ENCODE peak calls at places on chromosomes 4 and X, in seven cellular contexts. R is fibroblast of lung, A is GM23338, U is PC-3, V is SK-N-SH, J is neuronal stem cell, Y is K562. Q is an unnamed sample. For H3K27me3, the result is how much of the 10 kb centered on the place peaks cover.

GRCh38 chr4:15240764-15241163 is 187.1 kb upstream of the C1QTNF7 start:
- DNase-seq in Y (no peak), U (peak), J (no peak), R (no peak), A (no peak), V (no peak), Q (peak)

GRCh38 chr4:176782794-176783193 is 9.9 kb downstream of the VEGFC start:
- DNase-seq in Y (no peak), V (no peak), A (no peak), J (no peak), R (no peak), U (no peak), Q (no peak)

GRCh38 chr4:112142152-112142551 is 3.1 kb upstream of the FAM241A start:
- DNase-seq in J (no peak), U (no peak), V (no peak), Y (no peak), A (no peak), R (no peak), Q (no peak)

GRCh38 chr4:1462768-1463075 is 56.5 kb upstream of the NKX1-1 start:
- DNase-seq in Y (no peak), R (no peak), U (no peak), J (no peak), A (no peak), V (peak), Q (no peak)

GRCh38 chrX:3119376-3119775 is 78.1 kb downstream of the ARSF start:
- DNase-seq in J (no peak), V (no peak), Y (no peak), U (peak), A (no peak), R (no peak), Q (no peak)

GRCh38 chr4:94641702-94642560 is 115.8 kb upstream of the BMPR1B start:
- DNase-seq in Y (no peak), U (peak), A (no peak), V (no peak), R (peak), J (no peak), Q (peak)

GRCh38 chrX:104750146-104750699 is 184.2 kb downstream of the IL1RAPL2 start:
- DNase-seq in V (no peak), A (no peak), Y (no peak), R (no peak), J (no peak), U (peak), Q (no peak)

GRCh38 chrX:8730812-8731578 is 942 bp downstream of the ANOS1 start:
- DNase-seq in V (peak), R (no peak), A (peak), Y (no peak), J (no peak), U (peak), Q (peak)

GRCh38 chr4:180394307-180394706 is 1848.9 kb upstream of the TENM3 start:
- DNase-seq in V (no peak), J (no peak), Y (no peak), R (no peak), U (no peak), A (no peak), Q (no peak)

GRCh38 chr4:113499696-113500095 is 261.8 kb downstream of the CAMK2D start:
- DNase-seq in J (no peak), V (no peak), U (peak), A (no peak), Y (no peak), R (peak), Q (peak)

GRCh38 chr4:173288296-173288695 is 45.9 kb downstream of the HMGB2 start:
- DNase-seq in U (peak), V (peak), R (peak), Y (peak), J (peak), A (peak), Q (peak)

GRCh38 chr4:79964020-79964714 is 108.9 kb downstream of the ANTXR2 start:
- DNase-seq in R (no peak), V (no peak), A (no peak), U (no peak), Y (no peak), J (peak), Q (peak)

GRCh38 chrX:110733166-110733565 is 62.5 kb downstream of the CHRDL1 start:
- DNase-seq in Y (no peak), J (no peak), V (no peak), A (no peak), U (no peak), R (no peak), Q (peak)

GRCh38 chrX:108018659-108019381 is 26.0 kb upstream of the VSIG1 start:
- DNase-seq in R (no peak), U (peak), V (no peak), J (no peak), Y (no peak), A (no peak), Q (no peak)

GRCh38 chr4:42925921-42926320 is 33.4 kb downstream of the GRXCR1 start:
- DNase-seq in V (no peak), R (no peak), J (no peak), Y (no peak), U (no peak), A (no peak), Q (no peak)

GRCh38 chr4:165433529-165433928 is 54.7 kb downstream of the CPE start:
- DNase-seq in J (no peak), R (no peak), U (peak), V (no peak), A (peak), Y (no peak), Q (no peak)

GRCh38 chrX:41407816-41408215 is 39.3 kb upstream of the NYX start:
- DNase-seq in A (no peak), U (no peak), R (no peak), V (no peak), Y (no peak), J (no peak), Q (no peak)

GRCh38 chr4:182593413-182593812 is 323.8 kb downstream of the DCTD start:
- DNase-seq in U (no peak), V (no peak), J (no peak), A (no peak), Y (no peak), R (no peak), Q (no peak)

GRCh38 chr4:145278341-145279121 is 98.1 kb upstream of the OTUD4 start:
- DNase-seq in J (no peak), Y (peak), A (no peak), U (peak), R (peak), V (no peak), Q (peak)

GRCh38 chr4:68700152-68700551 is 29.7 kb upstream of the UGT2B15 start:
- DNase-seq in R (no peak), U (no peak), J (no peak), Y (no peak), A (no peak), V (no peak), Q (no peak)

GRCh38 chrX:137988470-137988869 is 422.5 kb downstream of the ZIC3 start:
- DNase-seq in V (no peak), R (no peak), J (no peak), A (no peak), U (no peak), Y (no peak), Q (no peak)

GRCh38 chr4:141567326-141567915 is 69.0 kb upstream of the IL15 start:
- DNase-seq in Y (no peak), J (no peak), U (no peak), A (no peak), R (no peak), V (no peak), Q (no peak)

GRCh38 chr4:5280845-5281244 is 229.6 kb downstream of the STK32B start:
- DNase-seq in V (no peak), R (no peak), Y (no peak), U (no peak), J (no peak), A (no peak), Q (no peak)

GRCh38 chr4:145812902-145813301 is 125.7 kb downstream of the ZNF827 start:
- DNase-seq in A (no peak), U (peak), Y (no peak), V (no peak), R (no peak), J (no peak), Q (no peak)

GRCh38 chr4:17448689-17449088 is 63.2 kb downstream of the QDPR start:
- DNase-seq in A (no peak), Y (no peak), J (no peak), U (peak), R (peak), V (no peak), Q (peak)

GRCh38 chr4:8171941-8172924 is 13.6 kb upstream of the ABLIM2 start:
- DNase-seq in V (no peak), U (no peak), A (no peak), R (no peak), Y (no peak), J (no peak), Q (no peak)
- H3K4me2 ChIP-seq in V (no peak), U (no peak), A (no peak), R (no peak), Y (no peak), J (no peak), Q (no peak)

GRCh38 chrX:112874614-112875013 is 34.0 kb upstream of the AMOT start:
- DNase-seq in U (no peak), J (no peak), Y (no peak), V (no peak), A (no peak), R (no peak), Q (no peak)

GRCh38 chrX:112874140-112874539 is 33.5 kb upstream of the AMOT start:
- DNase-seq in J (no peak), U (peak), R (peak), Y (no peak), A (peak), V (no peak), Q (peak)

DNA sequence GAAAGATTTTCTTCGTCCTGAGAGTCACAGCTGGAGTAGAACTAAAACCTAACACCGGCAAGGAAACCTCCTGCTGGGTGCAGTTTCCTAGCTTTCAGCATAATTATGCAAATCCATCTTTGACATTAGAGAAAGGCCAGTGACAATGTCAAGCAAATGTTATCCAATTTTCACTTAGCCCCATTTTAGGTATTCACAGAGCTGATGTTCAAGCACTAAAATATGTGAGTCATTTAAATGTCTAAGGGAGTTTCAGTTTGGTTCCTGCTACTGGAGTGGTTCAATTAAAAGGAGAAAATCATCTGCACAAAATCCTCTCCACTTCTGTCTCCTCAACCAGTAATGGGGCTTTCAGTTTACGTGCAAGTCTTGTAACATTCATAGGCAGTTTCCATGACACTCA is 37.1 kb upstream of the AMOT start:
- DNase-seq in Y (no peak), R (no peak), V (no peak), J (no peak), U (no peak), A (no peak), Q (no peak)
- H3K27me3 ChIP-seq in Y (under half), R (under half), V (under half), J (under half), U (under half), A (under half), Q (under half)

DNA sequence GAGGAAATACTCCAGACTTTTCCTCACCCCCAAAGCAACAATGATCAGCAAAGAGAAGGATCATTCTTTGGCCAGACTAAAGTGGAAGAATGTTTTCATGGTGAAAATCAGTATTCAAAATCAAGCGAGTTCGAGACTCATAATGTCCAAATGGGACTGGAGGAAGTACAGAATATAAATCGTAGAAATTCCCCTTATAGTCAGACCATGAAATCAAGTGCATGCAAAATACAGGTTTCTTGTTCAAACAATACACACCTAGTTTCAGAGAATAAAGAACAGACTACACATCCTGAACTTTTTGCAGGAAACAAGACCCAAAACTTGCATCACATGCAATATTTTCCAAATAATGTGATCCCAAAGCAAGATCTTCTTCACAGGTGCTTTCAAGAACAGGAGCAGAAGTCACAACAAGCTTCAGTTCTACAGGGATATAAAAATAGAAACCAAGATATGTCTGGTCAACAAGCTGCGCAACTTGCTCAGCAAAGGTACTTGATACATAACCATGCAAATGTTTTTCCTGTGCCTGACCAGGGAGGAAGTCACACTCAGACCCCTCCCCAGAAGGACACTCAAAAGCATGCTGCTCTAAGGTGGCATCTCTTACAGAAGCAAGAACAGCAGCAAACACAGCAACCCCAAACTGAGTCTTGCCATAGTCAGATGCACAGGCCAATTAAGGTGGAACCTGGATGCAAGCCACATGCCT is 89.7 kb downstream of the TET2 start:
- DNase-seq in Y (no peak), V (no peak), R (no peak), J (no peak), U (no peak), A (no peak), Q (no peak)
- H3K4me2 ChIP-seq in Y (no peak), V (no peak), R (no peak), J (no peak), U (no peak), A (no peak), Q (no peak)

GRCh38 chrX:125308653-125309052 is 11.0 kb upstream of the TEX13C start:
- DNase-seq in A (no peak), U (no peak), J (no peak), V (no peak), Y (no peak), R (no peak), Q (no peak)
- H3K27me3 ChIP-seq in A (under half), U (under half), J (under half), V (under half), Y (under half), R (under half), Q (under half)

DNA sequence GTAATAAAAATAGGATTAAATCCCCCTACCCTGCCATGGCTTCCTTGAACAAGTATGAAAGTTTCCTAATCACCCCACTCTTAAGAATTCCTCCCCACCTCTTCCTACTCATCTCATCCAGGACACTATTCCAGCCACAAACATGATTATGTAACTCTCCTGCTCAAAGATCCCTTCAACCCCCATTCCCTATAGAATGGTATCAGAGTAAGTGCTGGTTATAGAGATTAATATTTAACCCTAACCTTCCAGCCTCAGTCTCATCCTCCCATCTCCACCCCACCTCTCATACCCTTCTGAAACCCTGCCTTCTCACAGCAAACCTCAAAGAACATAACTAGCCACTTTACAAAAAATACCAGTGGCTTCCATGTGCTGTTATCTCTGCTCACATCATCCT is 155.1 kb downstream of the PPP3CA start:
- DNase-seq in Y (no peak), R (no peak), A (no peak), J (no peak), U (no peak), V (no peak), Q (peak)
- H3K4me2 ChIP-seq in Y (no peak), R (no peak), A (no peak), J (no peak), U (no peak), V (peak), Q (peak)

GRCh38 chr4:185774815-185775684 is 36.9 kb downstream of the SORBS2 start:
- DNase-seq in U (peak), Y (no peak), R (peak), V (no peak), J (no peak), A (peak), Q (peak)

GRCh38 chr4:185779520-185779919 is 32.5 kb downstream of the SORBS2 start:
- DNase-seq in A (no peak), U (peak), V (no peak), J (peak), R (no peak), Y (no peak), Q (no peak)

GRCh38 chr4:185780472-185780871 is 31.5 kb downstream of the SORBS2 start:
- DNase-seq in Y (no peak), R (no peak), U (peak), V (no peak), J (no peak), A (no peak), Q (no peak)

GRCh38 chr4:185775792-185776555 is 36.0 kb downstream of the SORBS2 start:
- DNase-seq in J (no peak), U (no peak), Y (no peak), V (no peak), R (no peak), A (no peak), Q (peak)

GRCh38 chr4:185778307-185778706 is 33.7 kb downstream of the SORBS2 start:
- DNase-seq in R (no peak), Y (no peak), U (peak), V (no peak), A (no peak), J (no peak), Q (peak)
- H3K27me3 ChIP-seq in R (under half), Y (under half), U (under half), V (under half), A (under half), J (under half), Q (under half)

DNA sequence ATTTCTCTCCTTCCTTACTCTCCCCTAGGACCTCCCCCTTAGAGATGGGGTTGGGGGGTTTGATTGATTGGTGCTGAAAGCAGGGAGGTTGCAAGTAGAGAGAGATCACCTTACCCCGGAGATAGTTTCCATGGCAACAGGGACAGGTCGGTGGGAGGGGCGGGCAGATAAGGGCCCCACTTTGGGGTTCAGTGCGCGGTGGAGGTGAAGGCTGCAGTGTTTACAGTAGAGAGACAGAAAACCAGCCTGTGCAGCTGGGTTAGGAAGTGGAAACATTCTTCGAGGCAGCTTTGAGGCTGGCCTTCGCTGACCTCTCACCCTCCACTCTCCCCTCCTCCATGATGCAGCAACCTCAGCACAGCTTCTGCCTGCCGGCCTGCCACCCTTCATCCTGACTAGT is 647.2 kb downstream of the BCOR start:
- DNase-seq in U (no peak), Y (peak), A (peak), R (no peak), V (no peak), J (no peak), Q (no peak)
- H3K4me2 ChIP-seq in U (no peak), Y (peak), A (no peak), R (no peak), V (no peak), J (no peak), Q (no peak)

GRCh38 chrX:54866606-54867005 is 54.0 kb upstream of the TRO start:
- DNase-seq in J (no peak), U (no peak), R (no peak), V (no peak), A (no peak), Y (no peak), Q (no peak)
- H3K27me3 ChIP-seq in J (under half), U (under half), R (under half), V (under half), A (under half), Y (under half), Q (under half)

DNA sequence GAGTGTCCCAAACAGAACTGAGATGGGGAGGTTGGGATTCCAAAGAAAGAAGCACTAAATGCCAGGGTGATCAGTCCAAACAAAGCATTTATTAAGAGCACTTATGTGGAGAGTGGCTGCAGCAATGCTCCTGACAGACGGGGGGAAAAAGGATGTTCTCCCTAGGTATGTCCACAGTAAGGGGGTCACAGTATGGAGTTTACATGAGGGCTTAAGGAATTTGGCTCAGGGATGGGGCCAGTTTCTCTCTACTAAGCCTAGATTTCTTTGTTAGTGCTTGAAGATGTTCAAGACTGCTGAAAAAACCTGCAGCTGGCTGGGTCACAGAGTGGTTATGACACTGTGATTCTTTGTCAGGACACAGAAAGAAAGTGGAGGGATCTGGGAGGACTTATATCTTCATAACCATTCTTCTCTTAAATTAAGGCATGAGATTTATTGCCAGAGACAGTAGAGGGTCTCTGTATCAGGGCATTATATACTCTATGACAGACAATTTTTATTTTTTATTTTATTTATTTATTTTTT is 1468.0 kb downstream of the C4orf33 start:
- DNase-seq in Y (no peak), R (no peak), J (no peak), A (peak), U (no peak), V (no peak), Q (no peak)
- H3K4me2 ChIP-seq in Y (no peak), R (peak), J (no peak), A (no peak), U (peak), V (peak), Q (peak)

Q was measured in mesenchymal stem cell.